ENCODE peak calls at places on chromosomes 4 and X, in five cellular contexts. V, Y, A, M and N are unnamed samples.

GRCh38 chr4:99151931-99152448 is 7.9 kb upstream of the ADH4 start:
- DNase-seq in M (no peak), V (no peak), A (no peak), Y (no peak), N (no peak)

GRCh38 chrX:75784689-75785491 is at the start of gene MAGEE2:
- DNase-seq in M (no peak), V (no peak), Y (no peak), A (no peak), N (no peak)

GRCh38 chrX:40109288-40110008 is 11.7 kb upstream of the BCOR start:
- DNase-seq in V (no peak), A (peak), M (no peak), Y (peak), N (no peak)

GRCh38 chr4:107856901-107857300 is 32.2 kb downstream of the SGMS2 start:
- DNase-seq in V (no peak), M (no peak), A (no peak), Y (no peak), N (no peak)

GRCh38 chr4:108959497-108959896 is 196.6 kb upstream of the ETNPPL start:
- DNase-seq in A (peak), V (no peak), Y (no peak), M (no peak), N (no peak)

GRCh38 chr4:118287691-118288090 is 65.1 kb downstream of the PRSS12 start:
- DNase-seq in V (no peak), A (peak), Y (no peak), M (no peak), N (no peak)

GRCh38 chrX:129058405-129058804 is 464.9 kb downstream of the SMARCA1 start:
- DNase-seq in Y (no peak), A (no peak), M (no peak), V (no peak), N (no peak)

GRCh38 chrX:9859711-9860555 is 73.7 kb downstream of the SHROOM2 start:
- DNase-seq in Y (no peak), M (no peak), A (peak), V (no peak), N (no peak)

GRCh38 chr4:56460085-56460484 is 7.3 kb upstream of the SRP72 start:
- DNase-seq in M (no peak), A (peak), Y (no peak), V (no peak), N (no peak)

GRCh38 chr4:45661893-45662292 is 462.0 kb downstream of the GABRG1 start:
- DNase-seq in A (no peak), Y (no peak), M (no peak), V (no peak), N (no peak)

GRCh38 chr4:113004655-113005054 is 44.8 kb upstream of the ANK2 start:
- DNase-seq in V (no peak), A (no peak), M (no peak), Y (no peak), N (no peak)

GRCh38 chr4:2646386-2647149 is 109.6 kb downstream of the TNIP2 start:
- DNase-seq in M (no peak), Y (peak), A (no peak), V (no peak), N (no peak)

GRCh38 chr4:6926681-6927478 is 17.3 kb downstream of the TBC1D14 start:
- DNase-seq in V (peak), M (no peak), Y (no peak), A (peak), N (no peak)

GRCh38 chrX:117743469-117744251 is 372.9 kb downstream of the KLHL13 start:
- DNase-seq in M (no peak), Y (no peak), A (peak), V (no peak), N (no peak)

GRCh38 chr4:125070869-125071268 is 243.9 kb upstream of the FAT4 start:
- DNase-seq in M (no peak), A (no peak), V (no peak), Y (no peak), N (no peak)

GRCh38 chr4:89468632-89469031 is 161.0 kb upstream of the GPRIN3 start:
- DNase-seq in A (peak), M (no peak), V (no peak), Y (no peak), N (no peak)

GRCh38 chrX:129825746-129826505 is 17.8 kb downstream of the ZDHHC9 start:
- DNase-seq in A (no peak), Y (no peak), V (no peak), M (no peak), N (no peak)

GRCh38 chr4:120736312-120736711 is 186.2 kb downstream of the PRDM5 start:
- DNase-seq in Y (no peak), V (no peak), M (no peak), A (no peak), N (no peak)

GRCh38 chr4:159677521-159677920 is 574.6 kb downstream of the RAPGEF2 start:
- DNase-seq in Y (no peak), V (no peak), A (no peak), M (no peak), N (no peak)

GRCh38 chr4:93730251-93730650 is 98.3 kb upstream of the ATOH1 start:
- DNase-seq in V (no peak), M (no peak), A (no peak), Y (no peak), N (no peak)

GRCh38 chr4:24656906-24657305 is 72.6 kb upstream of the DHX15 start:
- DNase-seq in A (no peak), Y (no peak), M (no peak), V (no peak), N (no peak)

GRCh38 chrX:30883141-30883540 is 5.9 kb downstream of the TAB3 start:
- DNase-seq in M (no peak), Y (no peak), A (no peak), V (no peak), N (no peak)

GRCh38 chr4:2250764-2251072 is 8.8 kb upstream of the HAUS3 start:
- DNase-seq in M (no peak), A (no peak), V (no peak), Y (peak), N (no peak)

GRCh38 chrX:51894697-51895336 is 1.4 kb downstream of the MAGED1 start:
- DNase-seq in Y (peak), V (no peak), M (no peak), A (peak), N (peak)

GRCh38 chr4:113141901-113142346 is 92.5 kb downstream of the ANK2 start:
- DNase-seq in Y (no peak), V (no peak), M (no peak), A (peak), N (peak)